ENCODE peak calls at places on chromosomes 2 and 18, in six cellular contexts. W is HCT116, T is neural progenitor cell, D is H9, Y is GM23248, N is kidney. K is an unnamed sample.

GRCh38 chr2:120547662-120548061 is 188.0 kb upstream of the GLI2 start:
- DNase-seq in Y (no peak), T (no peak), N (no peak), D (no peak), W (no peak), K (no peak)

GRCh38 chr18:27501651-27502050 is 316.5 kb upstream of the CHST9 start:
- DNase-seq in Y (no peak), D (no peak), T (no peak), N (no peak), W (no peak), K (no peak)

GRCh38 chr2:100812141-100812540 is 7.8 kb upstream of the NPAS2 start:
- DNase-seq in Y (no peak), T (no peak), D (no peak), W (no peak), N (no peak), K (no peak)

GRCh38 chr2:209767316-209767715 is 4.3 kb upstream of the UNC80 start:
- DNase-seq in D (no peak), W (no peak), T (no peak), Y (no peak), N (no peak), K (no peak)

GRCh38 chr2:7061436-7061779 is 144.2 kb downstream of the RNF144A start:
- DNase-seq in Y (no peak), N (no peak), T (no peak), W (no peak), D (no peak), K (no peak)

GRCh38 chr2:73257425-73258125 is 23.5 kb downstream of the CCT7 start:
- DNase-seq in D (no peak), T (no peak), N (no peak), Y (no peak), W (no peak), K (no peak)

GRCh38 chr2:68385232-68385906 is 20.3 kb downstream of the PLEK start:
- DNase-seq in T (peak), W (no peak), N (no peak), D (no peak), Y (no peak), K (no peak)

GRCh38 chr18:30971338-30971956 is 71.1 kb downstream of the DSC3 start:
- DNase-seq in D (no peak), W (peak), T (peak), Y (peak), N (no peak), K (no peak)

GRCh38 chr2:85531585-85531984 is 7.4 kb upstream of the MAT2A start:
- DNase-seq in T (no peak), D (no peak), N (no peak), Y (no peak), W (no peak), K (no peak)

GRCh38 chr2:120765911-120766757 is 30.5 kb downstream of the GLI2 start:
- DNase-seq in D (peak), N (peak), W (no peak), T (peak), Y (peak), K (no peak)

GRCh38 chr18:23136326-23137092 is 1.2 kb downstream of the CABLES1 start:
- DNase-seq in D (peak), W (no peak), N (peak), T (peak), Y (peak), K (no peak)

GRCh38 chr2:187547353-187547979 is 6.8 kb downstream of the TFPI start:
- DNase-seq in W (peak), T (no peak), Y (peak), N (no peak), D (no peak), K (peak)

GRCh38 chr2:156803243-156803642 is 367.1 kb downstream of the GPD2 start:
- DNase-seq in N (no peak), W (no peak), Y (no peak), T (peak), D (peak), K (no peak)

GRCh38 chr2:9167718-9168657 is 38.6 kb upstream of the ASAP2 start:
- DNase-seq in D (no peak), W (no peak), T (peak), N (no peak), Y (no peak), K (no peak)

GRCh38 chr18:28485210-28485801 is 308.4 kb upstream of the CDH2 start:
- DNase-seq in Y (no peak), T (no peak), W (no peak), N (no peak), D (no peak), K (no peak)

GRCh38 chr2:128374001-128374710 is 55.5 kb upstream of the HS6ST1 start:
- DNase-seq in N (peak), Y (peak), T (no peak), D (no peak), W (no peak), K (peak)

GRCh38 chr2:232901711-232902578 is 31.9 kb downstream of the SNORC start:
- DNase-seq in W (peak), Y (peak), D (peak), T (no peak), N (no peak), K (peak)

GRCh38 chr2:180927030-180927686 is 53.2 kb upstream of the UBE2E3 start:
- DNase-seq in D (no peak), W (no peak), Y (no peak), N (no peak), T (no peak), K (no peak)

GRCh38 chr2:27356056-27356381 is 545 bp downstream of the GTF3C2 start:
- DNase-seq in N (peak), D (no peak), Y (peak), W (no peak), T (peak), K (no peak)

GRCh38 chr18:48061781-48062570 is 131.5 kb upstream of the SMAD2 start:
- DNase-seq in Y (peak), W (no peak), T (no peak), D (no peak), N (no peak), K (no peak)

GRCh38 chr18:35746826-35747339 is 165.3 kb downstream of the GALNT1 start:
- DNase-seq in N (no peak), T (no peak), D (no peak), W (no peak), Y (no peak), K (peak)

GRCh38 chr18:56696966-56697365 is 45.8 kb downstream of the WDR7 start:
- DNase-seq in T (no peak), N (no peak), Y (peak), W (no peak), D (no peak), K (peak)

GRCh38 chr2:189783451-189783926 is 650 bp downstream of the ORMDL1 start:
- DNase-seq in N (no peak), D (no peak), W (no peak), Y (peak), T (no peak), K (no peak)

GRCh38 chr18:34758378-34758948 is 48.4 kb downstream of the DTNA start:
- DNase-seq in D (no peak), Y (no peak), T (no peak), W (no peak), N (no peak), K (no peak)

GRCh38 chr2:121888189-121888557 is 132.7 kb downstream of the TSN start:
- DNase-seq in T (no peak), N (no peak), W (peak), D (peak), Y (no peak), K (peak)

GRCh38 chr2:29723255-29724001 is 198.0 kb downstream of the ALK start:
- DNase-seq in N (no peak), W (no peak), T (no peak), D (no peak), Y (no peak), K (no peak)

GRCh38 chr2:29729932-29730331 is 191.5 kb downstream of the ALK start:
- DNase-seq in N (no peak), W (no peak), T (no peak), Y (no peak), D (no peak), K (no peak)

GRCh38 chr2:29724282-29724681 is 197.1 kb downstream of the ALK start:
- DNase-seq in W (no peak), T (no peak), Y (no peak), N (no peak), D (no peak), K (no peak)

GRCh38 chr2:29726976-29727375 is 194.4 kb downstream of the ALK start:
- DNase-seq in N (no peak), T (peak), D (no peak), W (no peak), Y (no peak), K (no peak)

GRCh38 chr2:29725610-29726009 is 195.8 kb downstream of the ALK start:
- DNase-seq in T (no peak), W (no peak), N (no peak), Y (no peak), D (no peak), K (no peak)
- H3K9ac ChIP-seq in T (no peak), W (no peak), N (no peak), Y (no peak), D (no peak), K (no peak)

GRCh38 chr18:13219012-13219396 is 444 bp downstream of the LDLRAD4 start:
- DNase-seq in N (no peak), W (no peak), Y (no peak), T (peak), D (no peak), K (no peak)
- H3K9ac ChIP-seq in N (peak), W (no peak), Y (no peak), T (no peak), D (no peak), K (no peak)

DNA sequence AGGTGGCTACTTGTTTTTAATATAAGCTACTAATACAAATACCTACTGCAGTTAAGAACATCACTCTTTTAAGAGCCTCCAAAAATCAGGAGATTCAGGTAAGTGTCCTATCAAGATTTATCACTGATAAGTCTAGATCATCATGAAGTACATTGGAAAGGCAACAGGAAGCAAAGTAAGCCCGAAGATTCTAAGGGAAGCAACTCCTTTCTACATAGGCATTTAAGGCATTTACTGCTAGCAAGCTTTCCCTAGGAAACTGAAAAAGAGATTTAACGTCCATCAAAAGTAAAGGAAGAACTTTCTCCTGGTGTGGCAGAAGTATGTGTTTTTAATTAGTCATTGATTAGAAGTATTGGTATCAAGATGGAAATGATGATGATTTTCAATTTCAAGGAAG is 3.7 kb downstream of the STK17B start:
- DNase-seq in W (no peak), D (no peak), T (peak), Y (no peak), N (no peak), K (no peak)
- H3K9ac ChIP-seq in W (no peak), D (no peak), T (no peak), Y (no peak), N (no peak), K (no peak)

GRCh38 chr18:80245781-80246655 is 1.3 kb downstream of the PARD6G start:
- DNase-seq in N (no peak), W (no peak), T (peak), Y (no peak), D (peak), K (no peak)
- H3K9ac ChIP-seq in N (no peak), W (peak), T (peak), Y (no peak), D (no peak), K (peak)

GRCh38 chr2:61645911-61646310 is 107.8 kb upstream of the XPO1 start:
- DNase-seq in T (no peak), Y (peak), W (no peak), N (no peak), D (no peak), K (no peak)
- H3K9ac ChIP-seq in T (no peak), Y (no peak), W (no peak), N (no peak), D (no peak), K (no peak)

GRCh38 chr2:43637030-43637803 is at the start of gene PLEKHH2:
- DNase-seq in T (peak), N (peak), W (peak), D (peak), Y (peak), K (no peak)

GRCh38 chr2:43634604-43635306 is 2.3 kb upstream of the PLEKHH2 start:
- DNase-seq in N (no peak), D (no peak), T (no peak), W (no peak), Y (peak), K (no peak)

GRCh38 chr2:43642363-43642762 is 5.3 kb downstream of the PLEKHH2 start:
- DNase-seq in Y (no peak), D (no peak), N (no peak), T (no peak), W (no peak), K (no peak)

GRCh38 chr2:43631918-43632317 is 5.1 kb upstream of the PLEKHH2 start:
- DNase-seq in Y (no peak), T (no peak), W (no peak), D (no peak), N (no peak), K (no peak)

DNA sequence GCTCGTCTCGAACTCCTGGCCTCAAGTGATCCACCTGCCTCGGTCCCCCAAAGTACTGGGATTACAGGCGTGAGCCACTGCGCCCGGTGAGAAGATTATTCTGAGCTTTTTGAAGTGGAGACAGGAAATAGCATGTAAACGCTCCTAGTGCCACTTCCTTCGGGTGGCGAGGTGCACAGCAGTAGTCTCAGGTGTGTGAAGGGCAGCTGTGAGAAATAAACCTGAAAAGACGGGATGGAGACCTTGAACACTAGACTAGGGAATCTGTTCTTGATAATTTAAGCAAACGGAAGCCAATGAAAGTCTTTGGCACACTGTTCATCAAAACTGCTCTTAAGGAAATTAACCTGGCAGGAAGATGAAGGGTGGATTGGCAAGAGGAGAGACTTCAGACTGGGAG is 444 bp upstream of the PLEKHH2 start:
- DNase-seq in T (no peak), D (no peak), Y (no peak), W (no peak), N (no peak), K (no peak)
- H3K9ac ChIP-seq in T (no peak), D (peak), Y (no peak), W (peak), N (no peak), K (peak)

GRCh38 chr2:109346601-109347228 is 217.7 kb downstream of the SH3RF3 start:
- DNase-seq in W (no peak), T (no peak), D (no peak), Y (no peak), N (no peak), K (no peak)

GRCh38 chr2:109344270-109344805 is 215.3 kb downstream of the SH3RF3 start:
- DNase-seq in W (no peak), N (no peak), D (no peak), T (no peak), Y (no peak), K (no peak)

GRCh38 chr2:109345653-109346165 is 216.7 kb downstream of the SH3RF3 start:
- DNase-seq in W (no peak), D (no peak), Y (no peak), N (no peak), T (no peak), K (no peak)

GRCh38 chr2:109343460-109343859 is 214.5 kb downstream of the SH3RF3 start:
- DNase-seq in Y (no peak), W (no peak), D (no peak), T (no peak), N (no peak), K (no peak)

GRCh38 chr2:109345091-109345490 is 216.1 kb downstream of the SH3RF3 start:
- DNase-seq in N (no peak), W (no peak), D (no peak), Y (no peak), T (no peak), K (no peak)
- H3K9ac ChIP-seq in N (no peak), W (no peak), D (no peak), Y (no peak), T (no peak), K (no peak)

GRCh38 chr18:51617167-51617566 is 419.7 kb upstream of the MEX3C start:
- DNase-seq in N (no peak), W (no peak), T (no peak), D (no peak), Y (peak), K (no peak)
- H3K9ac ChIP-seq in N (no peak), W (no peak), T (no peak), D (no peak), Y (no peak), K (peak)

DNA sequence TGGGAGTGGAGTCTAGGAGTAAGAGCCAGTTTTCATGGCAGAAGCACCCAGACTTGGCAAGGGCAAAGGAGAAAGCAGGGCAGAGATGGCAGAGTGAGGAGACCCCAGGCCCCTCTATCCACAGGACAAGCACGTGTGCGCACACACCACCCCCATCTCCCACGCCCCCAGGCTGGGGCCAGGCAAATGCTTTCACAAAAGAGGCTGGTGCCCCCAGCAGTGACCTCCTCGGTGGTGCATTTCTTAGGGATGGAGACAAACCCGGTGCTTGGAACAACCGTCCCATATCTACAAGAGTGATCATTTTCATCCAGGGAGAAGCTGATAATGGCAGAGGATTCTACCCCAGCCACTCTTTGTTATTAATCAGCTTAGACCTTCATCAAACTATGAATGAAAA is 62.0 kb downstream of the KCNF1 start:
- DNase-seq in Y (no peak), D (no peak), T (peak), W (no peak), N (no peak), K (no peak)
- H3K9ac ChIP-seq in Y (no peak), D (no peak), T (no peak), W (no peak), N (no peak), K (no peak)

DNA sequence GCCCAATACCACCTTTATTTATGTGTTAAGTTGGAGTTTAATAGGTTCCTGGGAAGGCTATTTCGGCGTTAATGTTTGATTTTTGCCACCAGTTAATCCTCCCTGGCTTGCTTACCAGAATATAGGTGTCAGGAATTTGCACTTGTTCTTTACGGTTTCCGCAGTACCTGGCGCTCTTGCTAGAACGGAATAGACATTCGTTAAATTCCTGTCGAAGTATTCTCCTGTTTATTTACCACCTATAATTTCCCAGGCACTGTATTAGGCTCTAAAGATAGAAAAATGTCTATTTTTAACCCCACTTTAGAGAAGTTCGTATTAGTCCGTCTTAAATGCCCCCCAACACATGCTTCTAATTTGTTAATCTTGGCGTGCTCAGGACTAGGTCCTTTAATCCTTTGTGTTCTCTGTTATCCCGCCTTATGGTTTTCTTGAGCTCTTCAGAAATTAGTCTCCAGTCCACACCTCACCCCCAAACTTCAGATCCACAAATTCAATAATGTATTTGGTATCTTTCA is 575 bp downstream of the CCDC150 start:
- DNase-seq in T (no peak), N (no peak), D (no peak), Y (no peak), W (no peak), K (no peak)
- H3K9ac ChIP-seq in T (peak), N (no peak), D (peak), Y (peak), W (peak), K (peak)

K was measured in keratinocyte.